ENCODE peak calls at places on chromosomes 2 and 18, in five cellular contexts. F, Z, K, J and U are unnamed samples.

GRCh38 chr2:84888401-84889276 is 7.8 kb upstream of the TRABD2A start:
- DNase-seq in K (no peak), J (peak; percentile 76), Z (peak; percentile 37), F (no peak), U (no peak)

GRCh38 chr18:64132871-64133270 is 16.0 kb downstream of the LINC00305 start:
- DNase-seq in Z (no peak), F (no peak), J (no peak), K (no peak), U (no peak)

GRCh38 chr18:3148930-3149535 is 70.7 kb downstream of the MYOM1 start:
- DNase-seq in K (no peak), J (no peak), F (no peak), Z (no peak), U (no peak)

GRCh38 chr2:127100261-127101047 is 6.5 kb downstream of the BIN1 start:
- DNase-seq in F (no peak), K (no peak), J (peak; percentile 28), Z (peak; percentile 50), U (peak; percentile 61)

GRCh38 chr2:223786236-223786635 is 51.1 kb downstream of the AP1S3 start:
- DNase-seq in K (no peak), F (no peak), J (no peak), Z (no peak), U (no peak)

GRCh38 chr2:198114064-198114463 is 309.7 kb downstream of the PLCL1 start:
- DNase-seq in K (peak; percentile 9), Z (no peak), J (no peak), F (no peak), U (no peak)

GRCh38 chr2:181563101-181563692 is 93.7 kb downstream of the CERKL start:
- DNase-seq in Z (no peak), J (no peak), K (no peak), F (no peak), U (no peak)

GRCh38 chr2:157261199-157261782 is 3.8 kb downstream of the GALNT5 start:
- DNase-seq in K (no peak), F (no peak), J (peak; percentile 47), Z (no peak), U (no peak)

GRCh38 chr18:78213365-78213994 is 766.1 kb upstream of the SALL3 start:
- DNase-seq in Z (no peak), J (no peak), K (peak; percentile 62), F (no peak), U (no peak)

GRCh38 chr2:98191880-98192279 is 104.9 kb downstream of the VWA3B start:
- DNase-seq in F (no peak), J (peak; percentile 3), K (no peak), Z (no peak), U (no peak)

GRCh38 chr2:236571161-236571560 is 1.5 kb downstream of the ACKR3 start:
- DNase-seq in J (no peak), F (no peak), K (no peak), Z (peak; percentile 47), U (no peak)

GRCh38 chr2:236570081-236570979 is 705 bp downstream of the ACKR3 start:
- DNase-seq in F (no peak), K (no peak), J (no peak), Z (peak; percentile 16), U (no peak)

GRCh38 chr2:236568922-236569592 is 568 bp upstream of the ACKR3 start:
- DNase-seq in F (no peak), J (no peak), Z (no peak), K (no peak), U (no peak)

GRCh38 chr2:236568068-236568921 is 1.3 kb upstream of the ACKR3 start:
- DNase-seq in K (peak; percentile 71), Z (peak; percentile 79), J (peak; percentile 30), F (no peak), U (peak; percentile 54)

GRCh38 chr2:236569593-236569973 is at the start of gene ACKR3:
- DNase-seq in Z (peak; percentile 92), K (peak; percentile 75), F (peak; percentile 62), J (peak; percentile 89), U (peak; percentile 86)
- TF ChIP-seq CTCF in Z (peak; percentile 66), K (peak; percentile 65), F (peak; percentile 35), J (peak; percentile 54), U (no peak)

GRCh38 chr2:172177581-172177980 is 74.9 kb upstream of the DLX2 start:
- DNase-seq in F (no peak), K (no peak), Z (no peak), J (no peak), U (no peak)
- H3K27ac ChIP-seq in F (no peak overlapping the region), K (no peak overlapping the region), Z (no peak overlapping the region), J (no peak overlapping the region), U (no peak overlapping the region)

GRCh38 chr2:187453078-187453641 is 5.1 kb upstream of the CALCRL start:
- DNase-seq in Z (no peak), K (no peak), J (peak; percentile 61), F (no peak), U (no peak)
- TF ChIP-seq CTCF in Z (peak; percentile 77), K (peak; percentile 75), J (peak; percentile 42), F (peak; percentile 45), U (no peak)

GRCh38 chr18:39215920-39216319 is 1650.3 kb upstream of the CELF4 start:
- DNase-seq in F (no peak), K (no peak), J (no peak), Z (no peak), U (no peak)
- H3K27ac ChIP-seq in F (no peak overlapping the region), K (no peak overlapping the region), J (no peak overlapping the region), Z (no peak overlapping the region), U (no peak overlapping the region)

DNA sequence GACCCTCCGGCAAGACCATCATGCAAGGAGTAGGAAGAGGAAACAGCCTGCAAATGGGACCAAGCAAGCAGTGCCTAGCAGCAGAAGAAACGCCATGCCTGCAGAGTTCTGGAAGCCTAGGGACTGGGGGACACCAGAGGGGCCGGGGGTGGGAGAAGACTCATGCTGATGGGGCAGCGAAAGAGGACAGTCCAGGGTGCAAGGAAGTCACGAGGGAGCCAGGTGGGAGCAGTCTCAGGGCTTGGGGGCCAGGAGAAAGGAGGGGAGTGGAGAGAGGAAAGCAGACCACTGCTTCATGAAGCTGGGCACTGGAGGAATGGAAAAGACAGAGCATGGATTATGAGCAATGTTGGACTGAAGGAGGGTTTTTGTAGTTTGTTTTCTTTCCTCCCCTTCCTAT is 119.4 kb upstream of the CAPN13 start:
- DNase-seq in F (no peak), Z (no peak), K (no peak), J (no peak), U (no peak)
- TF ChIP-seq CTCF in F (no peak), Z (no peak), K (no peak), J (no peak), U (no peak)

DNA sequence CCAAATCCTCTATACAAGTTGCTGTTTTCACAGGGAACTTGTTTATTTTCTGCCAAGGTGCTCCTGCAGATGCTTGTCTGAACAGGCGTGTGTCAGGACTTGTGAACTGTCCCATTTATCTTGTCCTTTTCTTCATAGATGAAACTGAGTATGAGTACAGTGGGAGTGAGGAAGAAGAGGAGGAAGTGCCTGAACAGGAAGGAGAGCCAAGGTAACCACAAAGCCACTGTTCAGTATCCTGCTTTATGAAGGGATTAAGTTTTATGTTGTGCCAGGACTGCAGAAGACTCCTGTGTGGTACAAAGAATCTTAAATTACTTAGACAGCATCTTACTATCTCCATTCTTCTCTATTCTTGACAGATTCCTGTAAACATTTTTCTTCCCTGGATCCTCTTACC is 145.0 kb downstream of the MAP4K4 start:
- DNase-seq in Z (no peak), J (no peak), K (no peak), F (no peak), U (no peak)
- H3K27ac ChIP-seq in Z (no peak overlapping the region), J (no peak overlapping the region), K (no peak overlapping the region), F (no peak overlapping the region), U (no peak overlapping the region)

GRCh38 chr2:185828326-185828725 is 89.7 kb downstream of the FSIP2 start:
- DNase-seq in K (no peak), J (no peak), F (no peak), Z (no peak), U (no peak)
- TF ChIP-seq CTCF in K (no peak), J (no peak), F (no peak), Z (no peak), U (no peak)